ENCODE peak calls at places on chromosomes 6 and 20, in seven cellular contexts. D, Z, P, T, S, R and E are unnamed samples.
A peak's percentile ranks its signal among the peaks of the same experiment; 100 is the strongest.

GRCh38 chr20:10666221-10667076 is 7.3 kb downstream of the JAG1 start:
- DNase-seq in P (no peak), T (no peak), D (peak; percentile 57), Z (no peak), R (no peak), S (no peak), E (no peak)

GRCh38 chr6:141744194-141744925 is 388.4 kb upstream of the GJE1 start:
- DNase-seq in T (peak; percentile 12), D (no peak), P (no peak), Z (no peak), S (no peak), R (no peak), E (no peak)

GRCh38 chr6:29976588-29977424 is 34.5 kb downstream of the HLA-A start:
- DNase-seq in R (peak; percentile 89), D (peak; percentile 97), Z (no peak), S (peak; percentile 84), P (peak; percentile 92), T (peak; percentile 72), E (peak; percentile 76)

GRCh38 chr6:152598858-152599537 is 38.2 kb downstream of the SYNE1 start:
- DNase-seq in S (no peak), Z (no peak), D (no peak), T (peak; percentile 21), R (no peak), P (no peak), E (no peak)

GRCh38 chr6:147194652-147195403 is 9.4 kb upstream of the STXBP5 start:
- DNase-seq in P (no peak), T (peak; percentile 63), S (no peak), Z (no peak), R (no peak), D (no peak), E (peak; percentile 48)

GRCh38 chr6:43963203-43963602 is 164.0 kb downstream of the MRPL14 start:
- DNase-seq in Z (no peak), D (no peak), S (no peak), P (no peak), T (no peak), R (no peak), E (peak; percentile 79)

GRCh38 chr6:155227076-155227475 is 36.7 kb upstream of the CLDN20 start:
- DNase-seq in T (no peak), R (no peak), D (no peak), S (no peak), Z (no peak), P (no peak), E (no peak)

GRCh38 chr20:61023612-61024011 is 228.4 kb upstream of the CDH4 start:
- DNase-seq in T (no peak), D (no peak), Z (no peak), P (no peak), S (no peak), R (no peak), E (no peak)

GRCh38 chr6:142300758-142301251 is 1.0 kb upstream of the ADGRG6 start:
- DNase-seq in T (peak; percentile 71), Z (no peak), D (peak; percentile 76), S (peak; percentile 22), R (no peak), P (peak; percentile 34), E (no peak)

GRCh38 chr6:110652520-110652919 is 162.7 kb downstream of the CDK19 start:
- DNase-seq in D (no peak), P (no peak), R (no peak), Z (no peak), S (no peak), T (peak; percentile 41), E (no peak)

GRCh38 chr6:134503542-134504281 is 185.8 kb upstream of the SGK1 start:
- DNase-seq in R (no peak), T (no peak), P (no peak), D (no peak), Z (no peak), S (no peak), E (no peak)

GRCh38 chr6:12324096-12324495 is 33.9 kb downstream of the EDN1 start:
- DNase-seq in S (no peak), D (no peak), Z (no peak), P (no peak), T (peak; percentile 52), R (no peak), E (no peak)

GRCh38 chr20:47762699-47763098 is 22.6 kb downstream of the SULF2 start:
- DNase-seq in R (no peak), T (no peak), Z (no peak), S (peak; percentile 44), P (no peak), D (no peak), E (no peak)

GRCh38 chr6:34154668-34155447 is 9.0 kb upstream of the GRM4 start:
- DNase-seq in S (peak; percentile 46), P (peak; percentile 79), R (peak; percentile 85), D (peak; percentile 89), T (peak; percentile 26), Z (no peak), E (peak; percentile 62)

GRCh38 chr20:4848041-4848440 is 126.3 kb downstream of the PRND start:
- DNase-seq in S (no peak), T (no peak), R (peak; percentile 37), P (no peak), D (no peak), Z (no peak), E (no peak)

GRCh38 chr6:136031982-136032381 is 180.5 kb downstream of the PDE7B start:
- DNase-seq in D (no peak), R (no peak), S (peak; percentile 42), P (no peak), Z (no peak), T (peak; percentile 74), E (peak; percentile 8)

GRCh38 chr6:100461920-100462295 is 2.8 kb downstream of the SIM1 start:
- DNase-seq in R (no peak), D (no peak), Z (no peak), T (no peak), P (no peak), S (no peak), E (no peak)

GRCh38 chr6:155265843-155266535 is 2.2 kb downstream of the CLDN20 start:
- DNase-seq in T (no peak), R (no peak), Z (no peak), S (no peak), D (no peak), P (no peak), E (no peak)

DNA sequence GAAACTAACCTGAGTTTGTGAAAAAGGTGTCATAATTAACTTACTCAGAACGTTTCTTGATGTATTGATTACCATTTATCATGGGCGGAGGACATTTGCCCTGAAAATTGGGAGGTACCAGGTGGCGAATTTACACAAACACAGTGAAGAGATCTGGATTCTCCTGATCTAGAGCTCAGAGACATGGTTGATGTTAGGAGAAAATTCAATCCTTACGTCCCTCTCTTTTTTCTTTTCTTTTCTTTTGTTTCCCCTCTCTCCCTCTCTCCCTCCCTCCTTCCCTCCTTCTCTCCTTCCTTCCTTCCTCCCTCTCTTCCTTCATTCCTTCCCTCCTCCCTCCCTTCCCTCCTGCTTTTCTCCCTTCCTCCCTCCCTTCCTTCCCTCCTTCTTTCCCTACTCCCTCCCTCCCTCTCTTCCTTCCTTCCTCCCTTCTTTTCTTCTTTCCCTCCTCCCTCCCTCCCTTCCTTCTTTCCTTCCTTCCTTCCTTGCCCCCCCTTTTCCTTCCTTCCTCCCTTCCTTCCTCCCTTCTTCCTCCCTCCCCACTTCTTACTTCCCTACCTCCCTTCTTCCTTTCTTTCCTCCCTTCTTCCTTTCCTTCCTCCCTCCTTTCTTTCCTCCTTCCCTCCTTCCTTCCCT is 234.1 kb downstream of the OTOR start:
- DNase-seq in S (no peak), P (no peak), R (no peak), Z (no peak), T (no peak), D (no peak), E (no peak)
- TF ChIP-seq POLR2A in S (no peak), P (no peak), R (no peak), Z (no peak), T (no peak), D (no peak), E (no peak)

GRCh38 chr20:63216041-63216848 is at the start of gene YTHDF1:
- DNase-seq in Z (peak; percentile 74), P (peak; percentile 99), T (peak; percentile 90), D (peak; percentile 99), S (peak; percentile 96), R (peak; percentile 100), E (peak; percentile 97)
- TF ChIP-seq POLR2A in Z (peak; percentile 56), P (no peak), T (peak; percentile 61), D (no peak), S (peak; percentile 85), R (no peak), E (peak; percentile 70)

GRCh38 chr6:37060195-37060559 is 54.7 kb downstream of the FGD2 start:
- DNase-seq in Z (no peak), P (no peak), D (no peak), R (no peak), S (no peak), T (no peak), E (peak; percentile 25)

GRCh38 chr6:37061157-37061804 is 55.8 kb downstream of the FGD2 start:
- DNase-seq in P (no peak), T (no peak), Z (no peak), S (no peak), D (no peak), R (peak; percentile 71), E (no peak)

GRCh38 chr6:37058084-37058586 is 52.7 kb downstream of the FGD2 start:
- DNase-seq in Z (no peak), S (no peak), T (peak; percentile 76), R (no peak), D (no peak), P (no peak), E (peak; percentile 83)

GRCh38 chr6:37057678-37058077 is 52.2 kb downstream of the FGD2 start:
- DNase-seq in T (no peak), R (no peak), S (no peak), Z (no peak), D (no peak), P (no peak), E (no peak)

DNA sequence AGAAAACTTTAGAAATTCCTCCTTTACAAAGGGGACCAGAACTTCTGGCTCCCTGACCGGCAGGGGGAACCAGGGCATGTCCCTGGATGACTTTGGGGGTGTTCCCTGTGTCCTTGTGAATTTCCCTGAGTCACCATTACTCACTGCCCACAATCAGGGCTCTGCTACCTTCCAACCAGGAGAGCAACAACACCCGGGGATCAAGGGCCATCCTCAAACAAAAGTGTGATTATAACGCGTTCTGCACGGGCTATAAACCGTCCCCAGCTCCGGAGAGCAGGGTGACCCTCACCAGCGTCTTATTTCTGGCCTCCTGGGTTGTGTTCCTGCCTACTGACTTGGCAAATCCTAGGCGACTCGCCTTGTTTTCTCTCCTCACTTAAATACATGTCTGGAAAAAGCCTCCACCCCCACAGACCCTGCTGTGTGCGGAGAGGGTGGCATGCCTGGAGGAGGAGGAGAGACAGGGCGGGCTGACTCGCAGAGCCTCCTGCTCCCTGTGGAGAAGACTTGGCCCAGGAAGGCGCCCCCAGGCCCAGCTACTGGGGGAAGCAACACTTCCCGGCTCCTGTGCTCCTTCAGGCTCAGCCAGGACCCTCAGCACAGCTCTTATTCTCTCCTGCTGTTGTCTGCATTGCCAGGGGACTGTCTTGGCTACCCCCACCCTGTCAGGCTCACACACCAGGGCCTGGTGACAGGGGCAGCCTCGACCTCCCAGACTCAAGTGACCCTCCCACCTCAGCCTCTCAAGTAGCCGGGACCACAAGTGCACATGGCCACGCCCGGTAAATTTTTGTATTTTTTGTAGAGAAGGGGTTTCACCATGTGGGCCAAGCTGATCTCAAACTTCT is 54.1 kb downstream of the FGD2 start:
- DNase-seq in R (peak; percentile 66), T (peak; percentile 97), D (peak; percentile 92), P (peak; percentile 70), Z (no peak), S (peak; percentile 85), E (peak; percentile 90)
- TF ChIP-seq POLR2A in R (no peak), T (peak; percentile 63), D (no peak), P (no peak), Z (no peak), S (peak; percentile 45), E (peak; percentile 29)

GRCh38 chr6:408599-409102 is 17.1 kb downstream of the IRF4 start:
- DNase-seq in S (peak; percentile 50), P (no peak), R (no peak), T (peak; percentile 38), D (no peak), Z (no peak), E (peak; percentile 33)
- TF ChIP-seq POLR2A in S (no peak), P (no peak), R (no peak), T (no peak), D (no peak), Z (no peak), E (no peak)